ENCODE peak calls at places on chromosomes 7 and 10, in six cellular contexts. One of them, this sample, is unnamed.
A peak's percentile ranks its signal among the peaks of the same experiment; 100 is the strongest.

GRCh38 chr7:12423995-12424745 is 20.5 kb upstream of the VWDE start:
- DNase-seq in GM12891: no peak
- DNase-seq in K562: no peak
- DNase-seq in H1: peak; percentile 93
- DNase-seq in HepG2: no peak
- DNase-seq in GM12878: no peak
- DNase-seq in this sample: no peak

GRCh38 chr10:10774416-10774815 is 243.3 kb upstream of the CELF2 start:
- DNase-seq in GM12891: no peak
- DNase-seq in K562: no peak
- DNase-seq in H1: no peak
- DNase-seq in HepG2: no peak
- DNase-seq in GM12878: no peak
- DNase-seq in this sample: no peak

GRCh38 chr10:8825611-8826010 is 771.1 kb downstream of the GATA3 start:
- DNase-seq in GM12891: no peak
- DNase-seq in K562: no peak
- DNase-seq in H1: no peak
- DNase-seq in HepG2: no peak
- DNase-seq in GM12878: no peak
- DNase-seq in this sample: no peak

GRCh38 chr7:17130281-17131059 is 168.0 kb upstream of the AHR start:
- DNase-seq in GM12891: no peak
- DNase-seq in K562: no peak
- DNase-seq in H1: no peak
- DNase-seq in HepG2: peak; percentile 98
- DNase-seq in GM12878: no peak
- DNase-seq in this sample: no peak

GRCh38 chr10:99798920-99799319 is 16.5 kb downstream of the ABCC2 start:
- DNase-seq in GM12891: no peak
- DNase-seq in K562: no peak
- DNase-seq in H1: no peak
- DNase-seq in HepG2: no peak
- DNase-seq in GM12878: no peak
- DNase-seq in this sample: no peak

GRCh38 chr10:3172081-3172445 is 519 bp downstream of the PITRM1 start:
- DNase-seq in GM12891: no peak
- DNase-seq in K562: no peak
- DNase-seq in H1: no peak
- DNase-seq in HepG2: peak; percentile 9
- DNase-seq in GM12878: no peak
- DNase-seq in this sample: no peak

GRCh38 chr7:92402920-92403759 is 44.1 kb upstream of the GATAD1 start:
- DNase-seq in GM12891: no peak
- DNase-seq in K562: no peak
- DNase-seq in H1: no peak
- DNase-seq in HepG2: no peak
- DNase-seq in GM12878: no peak
- DNase-seq in this sample: no peak

GRCh38 chr10:27242951-27243551 is 2.5 kb upstream of the ACBD5 start:
- DNase-seq in GM12891: no peak
- DNase-seq in K562: no peak
- DNase-seq in H1: no peak
- DNase-seq in HepG2: peak; percentile 61
- DNase-seq in GM12878: peak; percentile 70
- DNase-seq in this sample: no peak

GRCh38 chr7:123784263-123784662 is 35.5 kb upstream of the WASL start:
- DNase-seq in GM12891: no peak
- DNase-seq in K562: no peak
- DNase-seq in H1: no peak
- DNase-seq in HepG2: no peak
- DNase-seq in GM12878: no peak
- DNase-seq in this sample: no peak

GRCh38 chr10:102704915-102705314 is 9.3 kb downstream of the ARL3 start:
- DNase-seq in GM12891: no peak
- DNase-seq in K562: no peak
- DNase-seq in H1: no peak
- DNase-seq in HepG2: peak; percentile 25
- DNase-seq in GM12878: no peak
- DNase-seq in this sample: no peak

GRCh38 chr7:4386190-4386589 is 295.9 kb upstream of the FOXK1 start:
- DNase-seq in GM12891: no peak
- DNase-seq in K562: no peak
- DNase-seq in H1: no peak
- DNase-seq in HepG2: no peak
- DNase-seq in GM12878: no peak
- DNase-seq in this sample: no peak

GRCh38 chr10:104337985-104338735 is at the start of gene ITPRIP:
- DNase-seq in GM12891: peak; percentile 58
- DNase-seq in K562: peak; percentile 52
- DNase-seq in H1: no peak
- DNase-seq in HepG2: peak; percentile 33
- DNase-seq in GM12878: no peak
- DNase-seq in this sample: peak; percentile 58

GRCh38 chr10:104337527-104337984 is 709 bp downstream of the ITPRIP start:
- DNase-seq in GM12891: no peak
- DNase-seq in K562: no peak
- DNase-seq in H1: no peak
- DNase-seq in HepG2: no peak
- DNase-seq in GM12878: no peak
- DNase-seq in this sample: no peak

GRCh38 chr10:104334561-104334960 is 3.7 kb downstream of the ITPRIP start:
- DNase-seq in GM12891: no peak
- DNase-seq in K562: no peak
- DNase-seq in H1: no peak
- DNase-seq in HepG2: no peak
- DNase-seq in GM12878: no peak
- DNase-seq in this sample: no peak

GRCh38 chr10:104334965-104335650 is 3.2 kb downstream of the ITPRIP start:
- DNase-seq in GM12891: no peak
- DNase-seq in K562: no peak
- DNase-seq in H1: no peak
- DNase-seq in HepG2: no peak
- DNase-seq in GM12878: no peak
- DNase-seq in this sample: no peak

GRCh38 chr10:104336829-104337526 is 1.3 kb downstream of the ITPRIP start:
- DNase-seq in GM12891: no peak
- DNase-seq in K562: no peak
- DNase-seq in H1: no peak
- DNase-seq in HepG2: peak; percentile 20
- DNase-seq in GM12878: no peak
- DNase-seq in this sample: no peak
- TF ChIP-seq POLR2A in GM12891: no peak
- TF ChIP-seq POLR2A in K562: no peak
- TF ChIP-seq POLR2A in H1: no peak
- TF ChIP-seq POLR2A in HepG2: no peak
- TF ChIP-seq POLR2A in GM12878: no peak
- TF ChIP-seq POLR2A in this sample: no peak

DNA sequence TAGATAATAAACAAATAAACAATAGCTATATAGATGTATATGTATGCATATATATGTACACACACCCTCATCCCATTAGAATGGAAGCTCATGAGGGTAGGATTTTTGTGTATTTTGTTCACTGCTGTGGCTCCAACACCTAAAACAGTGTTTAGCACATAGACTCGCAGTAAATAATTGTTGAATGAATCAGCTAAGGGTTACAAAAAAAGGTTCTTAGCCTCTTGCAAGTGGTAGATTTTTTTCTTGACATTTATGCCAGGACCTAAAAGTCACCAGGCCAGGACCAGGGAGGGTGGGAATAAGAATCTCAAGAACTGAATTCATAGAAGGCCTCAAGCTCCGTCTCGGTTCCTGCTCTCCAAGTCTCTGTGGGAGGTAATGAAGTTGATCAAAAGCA is 82.5 kb upstream of the CAPZA2 start:
- DNase-seq in GM12891: no peak
- DNase-seq in K562: no peak
- DNase-seq in H1: no peak
- DNase-seq in HepG2: no peak
- DNase-seq in GM12878: no peak
- DNase-seq in this sample: no peak
- TF ChIP-seq TAF1 in GM12891: no peak
- TF ChIP-seq TAF1 in K562: no peak
- TF ChIP-seq TAF1 in H1: no peak
- TF ChIP-seq TAF1 in HepG2: no peak
- TF ChIP-seq TAF1 in GM12878: no peak
- TF ChIP-seq TAF1 in this sample: no peak

GRCh38 chr10:69360485-69361302 is 56.0 kb downstream of the TACR2 start:
- DNase-seq in GM12891: no peak
- DNase-seq in K562: no peak
- DNase-seq in H1: no peak
- DNase-seq in HepG2: no peak
- DNase-seq in GM12878: no peak
- DNase-seq in this sample: no peak
- TF ChIP-seq POLR2AphosphoS5 in GM12891: no peak
- TF ChIP-seq POLR2AphosphoS5 in K562: no peak
- TF ChIP-seq POLR2AphosphoS5 in H1: no peak
- TF ChIP-seq POLR2AphosphoS5 in HepG2: no peak
- TF ChIP-seq POLR2AphosphoS5 in GM12878: no peak
- TF ChIP-seq POLR2AphosphoS5 in this sample: no peak

DNA sequence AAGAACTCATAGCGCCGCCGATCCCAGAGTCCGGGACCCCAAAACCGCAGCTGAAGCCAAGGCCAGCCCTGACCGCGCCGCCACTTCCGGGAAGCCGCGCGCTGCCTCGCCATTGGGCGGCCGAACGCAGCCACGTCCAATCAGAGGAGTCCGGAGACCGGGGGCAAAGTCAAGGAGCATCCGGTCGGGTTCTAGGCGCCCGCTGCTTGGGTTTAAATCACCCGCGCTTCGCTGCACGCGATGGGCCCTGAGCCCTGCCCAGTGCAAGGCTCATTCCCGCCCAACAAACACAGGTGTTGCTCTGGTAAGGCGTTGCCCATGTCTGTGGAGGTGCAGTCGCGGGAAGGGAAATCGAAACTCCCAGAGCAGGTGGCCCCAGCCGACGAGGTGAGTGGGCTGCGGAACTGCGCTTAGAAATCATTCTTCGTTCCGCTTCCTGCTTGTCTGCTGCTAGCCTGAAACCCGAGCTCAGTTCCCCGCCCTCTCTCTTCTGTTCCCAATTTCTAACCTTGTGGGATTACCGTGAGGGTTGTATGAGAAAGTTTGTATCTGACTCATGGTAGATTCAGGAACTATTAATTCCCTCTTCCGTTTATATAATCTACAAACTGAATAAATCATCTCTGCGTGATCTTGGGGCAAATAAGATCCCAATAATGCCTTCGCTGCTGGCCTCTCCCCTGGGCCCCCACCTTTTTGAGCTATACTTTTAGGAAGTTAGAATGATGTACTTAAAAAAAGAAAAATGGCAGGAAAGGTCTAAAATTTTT is at the start of gene DCLRE1C:
- DNase-seq in GM12891: peak; percentile 76
- DNase-seq in K562: peak; percentile 94
- DNase-seq in H1: no peak
- DNase-seq in HepG2: peak; percentile 88
- DNase-seq in GM12878: peak; percentile 82
- DNase-seq in this sample: peak; percentile 82
- TF ChIP-seq POLR2A in GM12891: peak; percentile 51
- TF ChIP-seq POLR2A in K562: peak; percentile 97
- TF ChIP-seq POLR2A in H1: no peak
- TF ChIP-seq POLR2A in HepG2: peak; percentile 84
- TF ChIP-seq POLR2A in GM12878: peak; percentile 80
- TF ChIP-seq POLR2A in this sample: peak; percentile 45

GRCh38 chr7:131500357-131500756 is 56.1 kb downstream of the PODXL start:
- DNase-seq in GM12891: no peak
- DNase-seq in K562: no peak
- DNase-seq in H1: no peak
- DNase-seq in HepG2: no peak
- DNase-seq in GM12878: no peak
- DNase-seq in this sample: no peak

GRCh38 chr7:131503639-131504038 is 52.8 kb downstream of the PODXL start:
- DNase-seq in GM12891: no peak
- DNase-seq in K562: no peak
- DNase-seq in H1: no peak
- DNase-seq in HepG2: no peak
- DNase-seq in GM12878: no peak
- DNase-seq in this sample: no peak

GRCh38 chr7:131502810-131503545 is 53.5 kb downstream of the PODXL start:
- DNase-seq in GM12891: no peak
- DNase-seq in K562: peak; percentile 28
- DNase-seq in H1: no peak
- DNase-seq in HepG2: peak; percentile 81
- DNase-seq in GM12878: no peak
- DNase-seq in this sample: no peak

GRCh38 chr7:131501422-131501821 is 55.0 kb downstream of the PODXL start:
- DNase-seq in GM12891: no peak
- DNase-seq in K562: no peak
- DNase-seq in H1: no peak
- DNase-seq in HepG2: no peak
- DNase-seq in GM12878: no peak
- DNase-seq in this sample: no peak

DNA sequence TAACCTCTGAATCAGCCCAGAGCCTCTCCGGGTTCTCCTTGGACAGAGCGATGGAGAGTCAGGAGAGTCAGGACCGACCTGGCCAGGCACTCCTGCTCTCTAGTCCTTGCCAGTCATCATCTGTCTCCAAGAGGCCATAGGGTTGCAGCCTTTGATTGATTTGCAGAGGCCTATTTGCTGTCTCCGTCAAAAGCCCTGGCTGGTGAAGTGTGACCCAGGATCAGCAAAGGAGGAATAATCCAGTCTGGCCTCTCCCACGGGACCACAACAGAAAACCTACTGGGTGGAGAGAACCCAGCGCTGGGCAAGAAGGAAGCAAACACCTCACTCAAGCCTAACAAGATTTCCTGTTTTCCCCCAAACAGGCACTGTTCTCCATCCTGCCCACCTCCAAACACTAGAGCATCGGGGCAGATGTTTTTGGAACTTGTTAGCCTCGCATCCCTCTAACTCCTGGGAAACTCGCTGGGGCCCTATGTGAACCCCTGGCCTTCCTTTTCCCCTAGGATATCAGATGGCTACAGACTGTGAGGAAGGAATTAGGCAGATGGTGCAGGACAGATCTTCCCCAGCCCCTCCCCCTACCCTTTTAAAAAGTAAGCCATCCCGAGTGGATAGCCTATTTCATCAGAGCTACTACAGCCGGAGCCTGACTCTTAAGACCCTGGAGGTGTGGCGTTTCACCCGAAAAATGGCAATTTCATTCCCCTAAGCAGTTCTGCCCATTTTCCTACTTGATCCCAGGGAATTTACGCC is 54.3 kb downstream of the PODXL start:
- DNase-seq in GM12891: no peak
- DNase-seq in K562: no peak
- DNase-seq in H1: no peak
- DNase-seq in HepG2: no peak
- DNase-seq in GM12878: no peak
- DNase-seq in this sample: no peak
- TF ChIP-seq TAF1 in GM12891: no peak
- TF ChIP-seq TAF1 in K562: no peak
- TF ChIP-seq TAF1 in H1: no peak
- TF ChIP-seq TAF1 in HepG2: no peak
- TF ChIP-seq TAF1 in GM12878: no peak
- TF ChIP-seq TAF1 in this sample: no peak

GRCh38 chr10:25808372-25808771 is 125.7 kb upstream of the MYO3A start:
- DNase-seq in GM12891: no peak
- DNase-seq in K562: no peak
- DNase-seq in H1: no peak
- DNase-seq in HepG2: no peak
- DNase-seq in GM12878: no peak
- DNase-seq in this sample: no peak
- TF ChIP-seq POLR2AphosphoS5 in GM12891: no peak
- TF ChIP-seq POLR2AphosphoS5 in K562: no peak
- TF ChIP-seq POLR2AphosphoS5 in H1: no peak
- TF ChIP-seq POLR2AphosphoS5 in HepG2: no peak
- TF ChIP-seq POLR2AphosphoS5 in GM12878: no peak
- TF ChIP-seq POLR2AphosphoS5 in this sample: no peak

This sample was measured in GM12892.